ENCODE peak calls at places on chromosomes 6 and 20, in nine cellular contexts. W is RWPE1, T is AG10803, Y is fibroblast of lung, B is cardiac muscle cell, D is astrocyte, K is MM.1S, A is neural progenitor cell, M is tibial nerve. R is an unnamed sample.

GRCh38 chr6:148885154-148885870 is 138.5 kb downstream of the UST start:
- DNase-seq in B (no peak), K (no peak), A (no peak), Y (peak; percentile 90), W (peak; percentile 52), M (no peak), T (peak; percentile 41), D (peak; percentile 87), R (no peak)

GRCh38 chr6:158049055-158050028 is 67.7 kb downstream of the SYNJ2 start:
- DNase-seq in B (no peak), D (no peak), A (no peak), Y (no peak), W (peak; percentile 20), M (no peak), T (no peak), K (no peak), R (no peak)

GRCh38 chr6:108793449-108794134 is 54.6 kb upstream of the ARMC2 start:
- DNase-seq in D (no peak), B (no peak), Y (no peak), M (no peak), A (no peak), K (no peak), T (no peak), W (no peak), R (no peak)

GRCh38 chr6:82875573-82876185 is 190.0 kb downstream of the UBE3D start:
- DNase-seq in D (peak; percentile 88), B (peak; percentile 36), A (no peak), Y (peak; percentile 91), T (peak; percentile 61), M (no peak), W (peak; percentile 91), K (no peak), R (no peak)

GRCh38 chr6:12649325-12649724 is 67.2 kb upstream of the PHACTR1 start:
- DNase-seq in K (no peak), M (no peak), Y (no peak), D (no peak), W (no peak), B (no peak), T (no peak), A (no peak), R (no peak)

GRCh38 chr6:123509112-123509511 is 127.6 kb downstream of the TRDN start:
- DNase-seq in T (no peak), M (no peak), D (no peak), B (no peak), K (no peak), Y (no peak), W (no peak), A (no peak), R (no peak)

GRCh38 chr6:134984821-134985220 is 34.9 kb upstream of the ALDH8A1 start:
- DNase-seq in D (peak; percentile 33), K (no peak), Y (peak; percentile 41), B (peak; percentile 51), A (no peak), M (no peak), T (peak; percentile 40), W (no peak), R (no peak)

GRCh38 chr20:7087803-7088202 is 320.3 kb downstream of the BMP2 start:
- DNase-seq in K (no peak), Y (no peak), B (no peak), D (no peak), M (no peak), T (no peak), W (no peak), A (no peak), R (no peak)

GRCh38 chr6:11769244-11769643 is 9.4 kb downstream of the ADTRP start:
- DNase-seq in D (no peak), A (no peak), K (no peak), W (peak; percentile 69), Y (peak; percentile 57), M (no peak), T (no peak), B (no peak), R (no peak)

GRCh38 chr6:25511386-25511785 is 140.6 kb upstream of the SCGN start:
- DNase-seq in A (no peak), B (no peak), W (no peak), Y (peak; percentile 15), M (no peak), K (no peak), T (peak; percentile 20), D (no peak), R (no peak)

GRCh38 chr6:15551798-15552197 is 111.0 kb downstream of the DTNBP1 start:
- DNase-seq in K (no peak), Y (peak; percentile 59), W (no peak), B (peak; percentile 26), A (peak; percentile 73), M (no peak), D (peak; percentile 53), T (peak; percentile 15), R (peak; percentile 16)

GRCh38 chr20:50668326-50668725 is 23.0 kb downstream of the RIPOR3 start:
- DNase-seq in A (no peak), W (no peak), M (no peak), K (no peak), D (no peak), B (no peak), T (no peak), Y (no peak), R (no peak)

GRCh38 chr20:40160151-40160550 is 528.9 kb downstream of the MAFB start:
- DNase-seq in Y (no peak), A (peak; percentile 68), K (peak; percentile 56), D (no peak), M (peak; percentile 51), W (peak; percentile 72), T (peak; percentile 65), B (peak; percentile 72), R (peak; percentile 20)

DNA sequence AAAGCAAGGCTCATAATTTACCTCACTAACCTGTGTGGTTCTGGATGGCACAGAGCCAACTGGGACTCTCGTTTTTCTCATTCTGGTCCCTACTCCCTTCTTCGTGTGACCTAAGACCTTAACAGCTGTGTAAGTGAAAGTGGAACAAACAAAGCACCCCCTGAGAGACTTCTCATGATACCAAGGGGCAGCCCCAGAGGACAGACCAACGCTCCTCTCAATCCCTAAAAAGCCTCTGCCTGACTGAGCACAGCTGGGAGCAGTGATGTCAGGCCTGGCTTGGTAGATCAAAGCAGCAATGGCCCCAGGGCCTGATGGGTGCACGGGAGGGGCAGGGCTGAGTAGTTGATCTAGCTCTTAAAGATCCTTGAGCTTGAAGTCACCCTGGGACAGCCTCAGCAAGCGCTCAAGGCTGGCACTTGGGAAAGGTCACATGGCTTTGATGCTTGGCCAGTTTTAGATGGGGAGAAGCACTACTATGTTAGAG is 16.2 kb upstream of the TGM2 start:
- DNase-seq in T (no peak), B (no peak), K (peak; percentile 53), M (no peak), A (peak; percentile 34), W (no peak), D (no peak), Y (no peak), R (peak; percentile 28)
- TF ChIP-seq CTCF in T (no peak), B (no peak), K (no peak), M (no peak), A (no peak), W (no peak), D (no peak), Y (no peak), R (no peak)

DNA sequence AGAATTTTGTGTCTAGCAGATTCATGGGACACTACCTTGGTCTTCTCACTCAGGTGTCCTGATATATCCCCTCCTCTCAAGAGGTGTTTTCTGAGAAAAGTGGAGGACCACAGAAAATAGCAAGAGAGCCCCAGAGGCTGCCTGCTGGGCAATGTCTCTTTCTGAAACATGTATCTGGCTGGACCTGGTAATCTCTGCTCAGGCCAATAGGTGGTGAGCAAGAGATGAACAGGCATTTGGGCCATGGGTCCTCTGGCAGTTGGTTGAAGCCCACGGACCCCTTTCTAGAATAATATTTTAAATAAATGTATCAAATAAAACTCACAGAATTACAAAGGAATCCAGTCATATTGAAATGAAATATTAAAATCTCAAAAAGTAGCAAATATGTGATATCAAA is 8.8 kb upstream of the THBD start:
- DNase-seq in K (no peak), T (no peak), Y (no peak), W (no peak), A (no peak), M (no peak), B (no peak), D (no peak), R (no peak)
- TF ChIP-seq CTCF in K (no peak), T (peak; percentile 4), Y (peak; percentile 15), W (no peak), A (no peak), M (no peak), B (no peak), D (no peak), R (peak; percentile 19)

GRCh38 chr6:33965766-33966165 is 162.0 kb upstream of the MLN start:
- DNase-seq in K (no peak), W (no peak), B (no peak), Y (no peak), D (no peak), T (no peak), M (no peak), A (no peak), R (no peak)

GRCh38 chr6:33971580-33971979 is 167.8 kb upstream of the MLN start:
- DNase-seq in K (no peak), D (no peak), B (no peak), W (no peak), Y (no peak), T (no peak), M (no peak), A (no peak), R (no peak)

GRCh38 chr6:33967266-33967767 is 163.5 kb upstream of the MLN start:
- DNase-seq in D (no peak), W (no peak), M (no peak), K (no peak), B (no peak), T (no peak), Y (no peak), A (no peak), R (no peak)

GRCh38 chr6:33966536-33966935 is 162.7 kb upstream of the MLN start:
- DNase-seq in W (no peak), K (no peak), Y (no peak), B (no peak), A (no peak), D (no peak), T (no peak), M (no peak), R (no peak)

GRCh38 chr6:33967966-33968724 is 164.3 kb upstream of the MLN start:
- DNase-seq in K (no peak), M (no peak), D (no peak), A (peak; percentile 67), Y (no peak), B (peak; percentile 11), W (no peak), T (peak; percentile 45), R (no peak)
- TF ChIP-seq CTCF in K (peak; percentile 1), M (no peak), D (peak; percentile 8), A (peak; percentile 72), Y (peak; percentile 21), B (peak; percentile 36), W (no peak), T (peak; percentile 23), R (peak; percentile 45)

DNA sequence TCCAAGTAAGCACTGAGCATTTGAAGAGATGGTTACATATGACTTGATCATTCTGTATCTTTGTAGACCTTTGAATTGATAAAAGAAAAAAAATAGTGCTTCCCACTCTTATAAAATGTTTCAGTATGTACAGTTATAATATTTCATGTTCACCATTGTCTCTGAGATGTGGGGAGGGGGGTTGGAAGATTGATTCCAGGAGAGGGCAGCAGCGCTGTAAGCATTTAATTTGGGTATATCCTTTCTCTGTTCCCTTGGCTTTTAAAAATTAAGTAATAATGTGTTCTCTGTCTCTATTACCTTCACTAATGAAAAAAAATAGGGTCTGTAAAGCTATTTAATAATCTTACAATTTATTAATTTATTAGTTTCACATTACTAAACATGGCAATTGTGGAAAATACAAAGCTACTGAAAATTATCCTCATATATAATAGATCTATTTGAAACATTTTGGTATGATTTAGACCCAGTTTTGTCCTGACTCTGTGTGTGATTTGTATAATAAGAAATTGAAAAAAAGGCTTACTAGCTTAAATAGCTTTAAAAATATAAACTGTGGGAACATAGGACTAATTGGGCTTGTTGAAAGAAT is 341.2 kb downstream of the CDKAL1 start:
- DNase-seq in B (peak; percentile 74), T (peak; percentile 28), M (no peak), A (peak; percentile 33), D (peak; percentile 30), K (no peak), W (peak; percentile 24), Y (peak; percentile 42), R (no peak)
- TF ChIP-seq CTCF in B (peak; percentile 57), T (peak; percentile 53), M (no peak), A (peak; percentile 69), D (peak; percentile 46), K (peak; percentile 6), W (peak; percentile 45), Y (peak; percentile 61), R (peak; percentile 23)